ENCODE peak calls at places on chromosomes 16 and 17, in ten cellular contexts. J is kidney epithelial cell; Q is T-helper 1 cell; S is T-cell; X is stimulated activated naive CD8-positive, alpha-beta T cell treated with anti-CD3 and anti-CD28 coated beads, Interleukin-15, amount 100 ng/mL, for 72 hours; I is fibroblast of lung; F is AG10803; U is frontal cortex; R is brain microvascular endothelial cell; V is NCI-H1092. D is an unnamed sample.
A peak's percentile ranks its signal among the peaks of the same experiment; 100 is the strongest.

GRCh38 chr17:57009737-57010445 is 32.0 kb downstream of the SCPEP1 start:
- DNase-seq in J (no peak), Q (peak; percentile 44), S (peak; percentile 4), X (peak; percentile 54), I (peak; percentile 31), F (peak; percentile 49), U (no peak), R (peak; percentile 61), V (peak; percentile 12), D (peak; percentile 65)

GRCh38 chr16:8982816-8983215 is 19.1 kb upstream of the USP7 start:
- DNase-seq in J (no peak), Q (no peak), S (no peak), X (no peak), I (no peak), F (no peak), U (no peak), R (no peak), V (no peak), D (no peak)

GRCh38 chr16:12415072-12415471 is 388.6 kb downstream of the CPPED1 start:
- DNase-seq in J (no peak), Q (no peak), S (no peak), X (no peak), I (no peak), F (no peak), U (no peak), R (no peak), V (no peak), D (no peak)

GRCh38 chr17:12842936-12843335 is 53.6 kb downstream of the ARHGAP44 start:
- DNase-seq in J (no peak), Q (no peak), S (no peak), X (no peak), I (no peak), F (no peak), U (no peak), R (no peak), V (no peak), D (no peak)

GRCh38 chr16:29815032-29815721 is 775 bp upstream of the PAGR1 start:
- DNase-seq in J (no peak), Q (no peak), S (no peak), X (no peak), I (no peak), F (no peak), U (no peak), R (no peak), V (peak; percentile 78), D (peak; percentile 55)

GRCh38 chr16:85778873-85779272 is 20.5 kb downstream of the EMC8 start:
- DNase-seq in J (no peak), Q (no peak), S (no peak), X (no peak), I (no peak), F (no peak), U (no peak), R (no peak), V (no peak), D (no peak)

GRCh38 chr16:20849587-20850390 is 43.5 kb downstream of the REXO5 start:
- DNase-seq in J (no peak), Q (peak; percentile 49), S (no peak), X (peak; percentile 50), I (peak; percentile 52), F (peak; percentile 62), U (peak; percentile 10), R (peak; percentile 58), V (peak; percentile 21), D (peak; percentile 81)

GRCh38 chr17:82241183-82241925 is 12.5 kb downstream of the SLC16A3 start:
- DNase-seq in J (no peak), Q (no peak), S (no peak), X (peak; percentile 66), I (peak; percentile 64), F (peak; percentile 69), U (no peak), R (no peak), V (no peak), D (no peak)

GRCh38 chr17:74552037-74552436 is 6.1 kb upstream of the CD300C start:
- DNase-seq in J (peak; percentile 12), Q (no peak), S (no peak), X (no peak), I (no peak), F (peak; percentile 3), U (no peak), R (no peak), V (no peak), D (no peak)

D was measured in hepatocyte.